ENCODE peak calls at places on chromosome X, in eight cellular contexts. E is heart left ventricle; T is fibroblast of lung; Y is psoas muscle; K is effector memory CD4-positive, alpha-beta T cell; L is H9; C is CD4-positive, alpha-beta memory T cell; F is thoracic aorta. P is an unnamed sample.
A peak's percentile ranks its signal among the peaks of the same experiment; 100 is the strongest.

GRCh38 chrX:111854778-111855490 is 21.0 kb upstream of the TRPC5OS start:
- DNase-seq in E (no peak), T (no peak), Y (no peak), K (no peak), L (peak; percentile 58), C (no peak), F (no peak), P (no peak)

GRCh38 chrX:1025413-1025812 is 187.0 kb downstream of the CRLF2 start:
- DNase-seq in E (no peak), T (no peak), Y (no peak), K (no peak), L (no peak), C (no peak), F (no peak), P (no peak)

GRCh38 chrX:729583-730409 is 99.2 kb downstream of the SHOX start:
- DNase-seq in E (no peak), T (no peak), Y (no peak), K (no peak), L (no peak), C (no peak), F (no peak), P (no peak)

GRCh38 chrX:24301060-24301459 is 12.8 kb downstream of the SUPT20HL2 start:
- DNase-seq in E (no peak), T (no peak), Y (no peak), K (no peak), L (no peak), C (no peak), F (no peak), P (no peak)

GRCh38 chrX:31200430-31200829 is 128.6 kb upstream of the FTHL17 start:
- DNase-seq in E (no peak), T (no peak), Y (no peak), K (no peak), L (no peak), C (no peak), F (no peak), P (no peak)

GRCh38 chrX:109842611-109843010 is 109.6 kb upstream of the ACSL4 start:
- DNase-seq in E (no peak), T (no peak), Y (no peak), K (no peak), L (no peak), C (no peak), F (no peak), P (no peak)

GRCh38 chrX:132909643-132910042 is 48.8 kb downstream of the HS6ST2 start:
- DNase-seq in E (no peak), T (peak; percentile 90), Y (no peak), K (no peak), L (no peak), C (no peak), F (no peak), P (no peak)

GRCh38 chrX:69163936-69164741 is 1.1 kb downstream of the PJA1 start:
- DNase-seq in E (peak; percentile 25), T (no peak), Y (peak; percentile 18), K (peak; percentile 40), L (peak; percentile 46), C (peak; percentile 59), F (no peak), P (peak; percentile 81)

GRCh38 chrX:153944140-153944799 is at the start of gene RENBP:
- DNase-seq in E (peak; percentile 59), T (no peak), Y (no peak), K (no peak), L (peak; percentile 67), C (no peak), F (no peak), P (peak; percentile 21)

GRCh38 chrX:125694171-125694570 is 374.5 kb downstream of the TEX13C start:
- DNase-seq in E (no peak), T (no peak), Y (no peak), K (no peak), L (no peak), C (no peak), F (no peak), P (no peak)

GRCh38 chrX:39736219-39737211 is 361.2 kb downstream of the BCOR start:
- DNase-seq in E (peak; percentile 84), T (peak; percentile 68), Y (peak; percentile 89), K (no peak), L (no peak), C (no peak), F (peak; percentile 67), P (no peak)

GRCh38 chrX:115713465-115713864 is 152.5 kb downstream of the PLS3 start:
- DNase-seq in E (no peak), T (no peak), Y (no peak), K (no peak), L (no peak), C (no peak), F (no peak), P (no peak)

GRCh38 chrX:17967888-17968287 is 106.8 kb upstream of the RAI2 start:
- DNase-seq in E (no peak), T (no peak), Y (no peak), K (no peak), L (no peak), C (no peak), F (no peak), P (no peak)

GRCh38 chrX:39969099-39969825 is 128.5 kb downstream of the BCOR start:
- DNase-seq in E (no peak), T (no peak), Y (no peak), K (no peak), L (peak; percentile 86), C (no peak), F (no peak), P (no peak)

GRCh38 chrX:18075603-18076002 is 145.1 kb downstream of the BEND2 start:
- DNase-seq in E (no peak), T (no peak), Y (no peak), K (no peak), L (no peak), C (no peak), F (no peak), P (no peak)

GRCh38 chrX:70196961-70197805 is 19.9 kb downstream of the DGAT2L6 start:
- DNase-seq in E (peak; percentile 18), T (peak; percentile 59), Y (no peak), K (peak; percentile 29), L (peak; percentile 51), C (peak; percentile 69), F (peak; percentile 5), P (peak; percentile 35)

GRCh38 chrX:107673401-107673800 is 45.1 kb downstream of the PRPS1 start:
- DNase-seq in E (no peak), T (no peak), Y (no peak), K (no peak), L (no peak), C (no peak), F (no peak), P (no peak)

GRCh38 chrX:139298437-139298836 is 232.1 kb upstream of the F9 start:
- DNase-seq in E (no peak), T (no peak), Y (no peak), K (no peak), L (no peak), C (no peak), F (no peak), P (no peak)

GRCh38 chrX:139297638-139298037 is 232.9 kb upstream of the F9 start:
- DNase-seq in E (no peak), T (no peak), Y (no peak), K (no peak), L (no peak), C (no peak), F (no peak), P (no peak)

GRCh38 chrX:139290310-139290709 is 240.2 kb upstream of the F9 start:
- DNase-seq in E (no peak), T (no peak), Y (no peak), K (no peak), L (no peak), C (no peak), F (no peak), P (no peak)

GRCh38 chrX:139299309-139299708 is 231.2 kb upstream of the F9 start:
- DNase-seq in E (no peak), T (no peak), Y (no peak), K (no peak), L (no peak), C (no peak), F (no peak), P (no peak)

GRCh38 chrX:139293991-139294390 is 236.5 kb upstream of the F9 start:
- DNase-seq in E (no peak), T (no peak), Y (no peak), K (no peak), L (no peak), C (no peak), F (no peak), P (no peak)
- H3K27ac ChIP-seq in E (no peak overlapping the region), T (no peak overlapping the region), Y (peak overlapping the region; percentile 30), K (no peak overlapping the region), L (no peak overlapping the region), C (no peak overlapping the region), F (no peak overlapping the region), P (no peak overlapping the region)

DNA sequence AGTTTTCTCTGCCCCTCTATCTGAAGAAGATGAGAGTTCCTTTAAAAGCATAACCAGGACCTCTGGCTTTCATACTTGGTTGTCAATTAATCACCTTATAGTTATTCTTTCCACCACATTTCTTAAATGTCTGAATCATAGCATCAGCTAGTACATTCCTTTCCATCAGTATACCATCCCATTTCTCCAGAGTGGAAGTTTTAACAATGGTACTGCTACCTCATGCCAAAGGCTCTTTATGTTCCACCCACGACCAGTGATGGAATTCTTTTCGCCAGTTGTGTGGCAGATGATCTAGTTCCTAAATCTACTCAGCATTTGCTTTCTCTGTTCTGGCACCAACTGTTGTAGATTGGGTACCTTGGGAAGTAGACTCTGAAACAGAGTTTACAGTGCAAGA is 379.8 kb downstream of the ZNF674 start:
- DNase-seq in E (no peak), T (peak; percentile 6), Y (no peak), K (no peak), L (no peak), C (no peak), F (no peak), P (no peak)
- H3K27ac ChIP-seq in E (no peak overlapping the region), T (no peak overlapping the region), Y (no peak overlapping the region), K (no peak overlapping the region), L (no peak overlapping the region), C (no peak overlapping the region), F (peak overlapping the region; percentile 77), P (no peak overlapping the region)

GRCh38 chrX:121150217-121150616 is 102.8 kb downstream of the GLUD2 start:
- DNase-seq in E (no peak), T (no peak), Y (no peak), K (no peak), L (no peak), C (no peak), F (no peak), P (no peak)
- H3K27ac ChIP-seq in E (no peak overlapping the region), T (no peak overlapping the region), Y (no peak overlapping the region), K (no peak overlapping the region), L (no peak overlapping the region), C (no peak overlapping the region), F (no peak overlapping the region), P (no peak overlapping the region)

DNA sequence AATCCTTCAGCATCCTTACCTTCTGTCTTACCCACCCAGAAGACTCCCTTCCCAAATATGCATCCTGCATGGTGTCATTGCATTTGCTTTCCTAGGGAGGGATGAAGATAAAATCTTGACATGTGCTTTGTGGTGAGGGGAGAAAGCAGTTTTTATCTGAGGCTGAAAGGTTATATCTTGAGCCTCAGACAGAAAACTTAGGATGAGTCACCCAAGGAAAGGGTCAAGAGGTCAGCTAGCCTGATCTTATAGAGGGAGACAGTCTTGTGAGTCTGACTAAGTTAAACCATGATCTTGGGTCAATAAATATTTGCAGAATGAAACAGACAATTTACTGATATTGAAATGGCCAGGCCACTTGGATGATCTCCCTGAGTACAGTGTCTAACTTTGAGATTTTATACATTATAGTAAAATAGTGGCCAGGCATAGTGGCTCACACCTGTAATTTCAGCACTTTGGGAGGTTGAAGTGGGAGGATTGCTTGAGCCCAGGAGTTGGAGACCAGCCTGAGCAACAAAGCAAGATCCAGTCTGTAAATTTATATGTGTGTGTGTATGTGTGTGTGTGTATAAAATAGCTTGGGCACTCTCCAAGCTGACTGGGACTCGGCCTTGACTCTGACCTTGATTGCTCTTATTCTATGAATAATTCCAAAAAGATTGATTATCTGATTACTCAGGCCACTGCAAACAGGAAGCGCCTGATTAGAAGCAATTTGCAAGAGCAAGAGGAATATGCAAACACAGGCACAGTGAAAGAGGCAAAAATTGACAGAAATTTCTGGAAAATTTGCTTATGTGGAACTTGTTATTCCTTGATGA is 15.5 kb upstream of the FAM9C start:
- DNase-seq in E (no peak), T (peak; percentile 70), Y (no peak), K (no peak), L (no peak), C (no peak), F (no peak), P (no peak)
- H3K27ac ChIP-seq in E (no peak overlapping the region), T (peak overlapping the region; percentile 44), Y (no peak overlapping the region), K (no peak overlapping the region), L (no peak overlapping the region), C (no peak overlapping the region), F (no peak overlapping the region), P (no peak overlapping the region)